ENCODE peak calls at places on chromosomes 2 and 18, in eight cellular contexts. R is Right ventricle myocardium superior; X is A673; P is foreskin fibroblast; V is A172; K is activated CD4-positive, alpha-beta T cell treated with anti-CD3 and anti-CD28 coated beads for 48 hours; E is DMS153; S is activated B cell treated with CpG ODN at 0.5 μM for 24 hours. F is an unnamed sample.

GRCh38 chr18:12372406-12372805 is 4.6 kb downstream of the AFG3L2 start:
- DNase-seq in K (no peak), V (no peak), E (no peak), S (no peak), R (no peak), X (no peak), P (no peak), F (no peak)

GRCh38 chr18:67553471-67553870 is 37.0 kb upstream of the DSEL start:
- DNase-seq in V (no peak), S (no peak), E (no peak), X (peak), P (no peak), K (no peak), R (no peak), F (no peak)

GRCh38 chr18:35172009-35172408 is 68.8 kb upstream of the ZNF397 start:
- DNase-seq in S (no peak), P (no peak), V (no peak), K (no peak), X (no peak), R (no peak), E (peak), F (no peak)

GRCh38 chr2:225158360-225158759 is 116.1 kb upstream of the DOCK10 start:
- DNase-seq in E (no peak), R (no peak), V (no peak), S (no peak), K (no peak), P (no peak), X (no peak), F (no peak)

GRCh38 chr18:10689231-10689953 is 163.6 kb downstream of the NAPG start:
- DNase-seq in S (no peak), K (no peak), E (no peak), X (no peak), P (no peak), R (no peak), V (no peak), F (no peak)

GRCh38 chr2:111121028-111121872 is 536 bp downstream of the BCL2L11 start:
- DNase-seq in V (no peak), R (peak), P (no peak), S (peak), K (peak), E (no peak), X (peak), F (peak)

GRCh38 chr2:106798826-106799552 is 87.0 kb downstream of the ST6GAL2 start:
- DNase-seq in E (no peak), V (no peak), X (no peak), K (no peak), R (no peak), P (no peak), S (no peak), F (no peak)

GRCh38 chr2:184206045-184206444 is 392.3 kb upstream of the ZNF804A start:
- DNase-seq in E (no peak), P (no peak), K (no peak), V (no peak), R (no peak), X (no peak), S (no peak), F (no peak)